ENCODE peak calls at places on chromosomes 3 and 15, in seven cellular contexts. L is tibial nerve, A is A549, Q is stomach, M is transverse colon, W is sigmoid colon, K is HepG2. D is an unnamed sample.

GRCh38 chr15:32842081-32842480 is 124.3 kb downstream of the GREM1 start:
- DNase-seq in M (no peak), K (no peak), L (no peak), A (no peak), W (no peak), Q (no peak), D (no peak)

GRCh38 chr3:14884665-14885064 is 62.7 kb upstream of the NR2C2 start:
- DNase-seq in L (no peak), Q (no peak), A (no peak), M (no peak), W (no peak), K (no peak), D (no peak)

GRCh38 chr3:140206196-140207040 is 271.4 kb downstream of the CLSTN2 start:
- DNase-seq in K (no peak), A (peak), W (no peak), L (no peak), M (no peak), Q (no peak), D (no peak)

GRCh38 chr3:17166369-17166768 is 281.6 kb downstream of the PLCL2 start:
- DNase-seq in W (no peak), L (no peak), A (no peak), M (no peak), Q (no peak), K (no peak), D (no peak)

GRCh38 chr3:111980716-111981456 is 2.1 kb downstream of the ABHD10 start:
- DNase-seq in A (no peak), M (no peak), W (no peak), Q (no peak), L (no peak), K (no peak), D (no peak)

GRCh38 chr3:172102123-172102882 is 62.9 kb downstream of the FNDC3B start:
- DNase-seq in A (no peak), W (no peak), L (no peak), Q (no peak), M (peak), K (no peak), D (no peak)

GRCh38 chr3:112676659-112677234 is 35.8 kb upstream of the CCDC80 start:
- DNase-seq in L (peak), K (peak), A (peak), W (peak), Q (peak), M (peak), D (no peak)

GRCh38 chr3:160472344-160472743 is 22.8 kb upstream of the TRIM59 start:
- DNase-seq in L (no peak), Q (no peak), W (no peak), M (no peak), K (no peak), A (no peak), D (no peak)

GRCh38 chr15:25801586-25802284 is 61.4 kb downstream of the ATP10A start:
- DNase-seq in A (no peak), M (no peak), K (no peak), W (no peak), L (no peak), Q (no peak), D (no peak)

GRCh38 chr15:58369956-58370355 is 61.8 kb upstream of the LIPC start:
- DNase-seq in Q (no peak), K (no peak), W (no peak), M (no peak), A (no peak), L (no peak), D (no peak)

GRCh38 chr3:72003936-72004335 is 219.0 kb upstream of the PROK2 start:
- DNase-seq in Q (no peak), W (no peak), M (no peak), L (no peak), K (no peak), A (no peak), D (no peak)

GRCh38 chr3:195259146-195259563 is 11.8 kb downstream of the XXYLT1 start:
- DNase-seq in Q (no peak), A (peak), M (no peak), W (no peak), L (no peak), K (no peak), D (no peak)

GRCh38 chr3:162224736-162225135 is 728.1 kb downstream of the OTOL1 start:
- DNase-seq in W (no peak), A (no peak), M (no peak), Q (no peak), K (no peak), L (no peak), D (no peak)

GRCh38 chr15:45136378-45136764 is 6.6 kb downstream of the DUOX1 start:
- DNase-seq in W (no peak), A (no peak), Q (no peak), M (no peak), K (no peak), L (no peak), D (no peak)

GRCh38 chr3:69063636-69064035 is 11.5 kb upstream of the TMF1 start:
- DNase-seq in Q (no peak), W (no peak), L (no peak), K (no peak), M (no peak), A (no peak), D (no peak)

GRCh38 chr3:69059688-69060087 is 7.6 kb upstream of the TMF1 start:
- DNase-seq in W (no peak), A (no peak), K (no peak), Q (no peak), L (no peak), M (no peak), D (no peak)

GRCh38 chr3:69058180-69058946 is 6.2 kb upstream of the TMF1 start:
- DNase-seq in L (no peak), M (no peak), Q (no peak), K (no peak), A (no peak), W (no peak), D (no peak)

DNA sequence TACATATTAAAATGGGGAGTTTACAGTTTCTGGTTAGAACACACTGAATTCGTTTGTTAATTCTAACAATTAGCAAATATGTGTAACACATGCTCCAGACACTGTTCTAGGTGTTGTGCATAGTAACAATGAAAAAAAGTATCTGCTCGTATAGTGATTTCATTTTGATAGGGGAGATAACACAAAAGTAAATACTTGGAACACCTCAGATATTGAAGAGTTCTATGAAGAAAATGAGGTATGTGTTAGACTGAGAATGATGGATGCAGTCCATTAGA is 6.8 kb upstream of the TMF1 start:
- DNase-seq in Q (no peak), A (no peak), W (no peak), L (no peak), K (no peak), M (no peak), D (no peak)
- H3K4me3 ChIP-seq in Q (no peak), A (no peak), W (no peak), L (no peak), K (no peak), M (no peak), D (no peak)

GRCh38 chr3:39166932-39167532 is 13.6 kb upstream of the CSRNP1 start:
- DNase-seq in W (peak), K (no peak), M (no peak), L (peak), Q (peak), A (peak), D (no peak)

GRCh38 chr3:39165518-39165917 is 12.1 kb upstream of the CSRNP1 start:
- DNase-seq in K (no peak), L (no peak), W (no peak), A (no peak), M (no peak), Q (no peak), D (no peak)

GRCh38 chr3:39168156-39168780 is 14.9 kb upstream of the CSRNP1 start:
- DNase-seq in L (no peak), K (no peak), M (no peak), A (no peak), W (peak), Q (no peak), D (no peak)

GRCh38 chr3:39164414-39164813 is 11.0 kb upstream of the CSRNP1 start:
- DNase-seq in M (no peak), L (no peak), A (no peak), W (no peak), Q (no peak), K (no peak), D (no peak)

DNA sequence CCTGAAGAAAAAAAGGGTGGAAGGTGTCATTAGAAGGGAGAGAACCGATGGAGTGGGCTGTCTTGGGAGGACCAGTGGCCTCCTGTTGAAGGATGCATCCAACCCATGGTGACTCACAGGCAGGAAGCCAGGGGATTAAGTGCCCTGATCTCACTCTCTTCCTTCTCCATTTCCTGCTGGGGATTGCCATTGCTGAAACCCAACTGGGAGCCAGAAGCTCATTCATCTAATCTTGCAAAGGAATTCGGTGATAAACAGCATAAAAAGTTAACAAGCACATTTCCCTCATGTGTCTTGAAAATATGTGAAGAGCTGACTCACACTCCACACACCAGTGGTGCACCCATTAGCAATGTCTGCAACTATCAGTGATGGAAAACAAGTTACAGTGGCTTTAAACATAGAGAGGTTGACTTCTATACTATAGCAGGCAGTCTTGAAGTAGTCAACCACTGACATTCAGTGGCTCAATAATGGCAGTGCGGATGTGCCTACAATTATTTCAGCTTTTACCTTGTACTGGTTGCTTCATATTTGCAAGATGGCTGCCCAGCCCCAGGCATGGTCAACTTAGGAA is 12.8 kb upstream of the CSRNP1 start:
- DNase-seq in W (no peak), L (no peak), Q (no peak), A (peak), M (no peak), K (no peak), D (no peak)
- TF ChIP-seq EP300 in W (no peak), L (no peak), Q (no peak), A (no peak), M (no peak), K (no peak), D (no peak)

DNA sequence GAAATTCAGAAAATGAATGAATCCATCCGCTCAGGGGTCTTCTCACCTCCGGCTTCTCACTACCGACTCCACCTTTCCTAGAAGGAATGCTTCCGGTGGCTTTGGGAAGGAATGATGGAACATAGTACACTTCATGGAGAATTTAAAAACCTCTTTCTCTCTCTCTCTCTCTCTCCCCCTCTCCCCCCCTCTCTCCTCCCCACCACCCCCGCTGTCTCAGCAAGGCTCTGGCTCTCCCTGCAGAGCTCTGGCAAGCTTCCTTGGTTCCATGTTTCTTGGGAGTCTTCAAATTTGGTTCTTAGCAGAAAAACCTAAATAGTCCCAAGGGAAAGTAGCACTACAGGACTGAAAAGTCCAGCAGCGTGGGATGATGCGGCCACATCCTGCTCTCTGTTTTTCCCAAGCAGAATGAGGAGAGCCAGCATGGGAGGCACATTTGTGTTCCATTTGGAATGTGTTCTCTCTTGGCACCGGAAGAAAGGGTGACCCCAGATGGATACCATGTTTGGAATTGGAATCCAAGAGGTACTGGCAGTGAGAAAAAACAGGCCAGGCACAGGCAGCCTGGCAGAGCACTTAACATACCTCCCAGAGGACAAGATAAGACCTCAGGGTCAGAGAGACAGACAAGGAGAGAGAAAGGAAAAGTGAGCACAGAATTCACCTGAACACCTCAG is at the start of gene POPDC2:
- DNase-seq in K (no peak), W (peak), A (no peak), Q (no peak), L (no peak), M (no peak), D (no peak)
- H3K4me3 ChIP-seq in K (no peak), W (peak), A (no peak), Q (no peak), L (no peak), M (no peak), D (no peak)

DNA sequence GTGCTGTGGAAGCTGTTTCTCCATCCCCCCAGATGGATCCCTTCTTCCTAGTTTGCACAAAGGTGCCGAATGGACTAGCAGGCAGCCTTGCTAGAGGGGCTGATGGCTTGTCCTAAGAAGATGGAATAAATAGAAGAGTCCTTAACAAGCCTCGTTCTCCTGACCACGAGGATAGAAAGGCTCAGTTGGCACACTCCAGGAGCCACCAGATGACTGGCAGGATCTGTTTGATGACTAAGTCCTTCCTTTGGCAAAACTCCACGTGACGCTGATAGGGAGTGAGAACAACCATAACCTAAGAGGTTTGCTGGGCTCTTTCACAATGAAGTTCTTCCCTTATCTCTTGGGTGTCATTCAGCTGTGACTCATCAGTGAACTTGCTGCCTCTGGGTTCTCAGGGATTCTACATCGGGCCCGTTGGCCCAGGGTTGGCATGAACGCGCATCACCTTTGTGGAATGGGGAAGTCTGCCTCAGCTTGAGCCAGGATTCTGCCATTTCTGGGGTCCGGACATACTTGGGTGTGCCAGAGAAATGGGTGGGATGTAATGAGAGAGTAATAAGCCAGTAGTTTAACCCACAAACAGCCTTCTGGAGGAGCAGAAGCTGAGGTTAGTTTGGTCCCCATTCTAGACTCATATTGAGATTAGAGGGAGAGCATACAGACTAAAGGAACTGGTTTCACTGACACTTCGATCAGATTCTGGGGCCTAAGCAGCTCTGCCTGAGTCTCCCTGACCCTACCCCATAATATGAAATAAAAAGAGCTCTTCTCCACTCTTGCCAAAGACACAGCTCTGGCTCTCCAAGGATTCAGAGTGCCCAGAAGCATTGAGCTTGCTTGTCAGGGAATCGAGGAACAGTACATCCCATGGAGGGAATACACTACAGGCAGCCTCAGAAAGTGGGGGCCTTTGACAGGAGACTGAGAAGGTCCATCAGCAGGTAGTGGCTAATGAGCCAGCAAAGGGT is 2.0 kb upstream of the MELTF start:
- DNase-seq in A (peak), L (peak), Q (peak), W (peak), K (peak), M (peak), D (peak)
- TF ChIP-seq EP300 in A (peak), L (no peak), Q (no peak), W (no peak), K (no peak), M (no peak), D (no peak)

DNA sequence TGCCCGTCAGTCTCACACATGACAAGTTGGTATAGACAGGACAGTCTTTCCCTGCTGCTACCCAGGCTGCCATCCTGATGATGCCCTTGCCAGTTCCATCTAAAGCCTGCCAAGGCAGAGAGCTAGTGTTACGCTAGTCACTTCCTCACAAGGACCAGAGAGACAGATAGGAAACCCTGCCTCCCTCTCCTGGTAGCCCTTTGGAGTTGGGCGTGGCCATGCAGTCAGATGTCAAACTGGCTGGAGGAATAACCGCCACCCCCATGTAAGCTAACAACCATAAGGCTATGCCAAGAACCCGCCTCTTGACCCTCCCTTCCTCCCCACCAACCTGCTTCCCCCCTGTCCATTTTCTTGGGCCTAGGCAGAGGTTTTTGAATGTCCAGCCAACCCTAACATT is 2.8 kb downstream of the TMEM115 start:
- DNase-seq in M (peak), W (no peak), A (no peak), Q (peak), L (no peak), K (no peak), D (peak)
- H3K4me3 ChIP-seq in M (no peak), W (peak), A (no peak), Q (peak), L (peak), K (peak), D (peak)

DNA sequence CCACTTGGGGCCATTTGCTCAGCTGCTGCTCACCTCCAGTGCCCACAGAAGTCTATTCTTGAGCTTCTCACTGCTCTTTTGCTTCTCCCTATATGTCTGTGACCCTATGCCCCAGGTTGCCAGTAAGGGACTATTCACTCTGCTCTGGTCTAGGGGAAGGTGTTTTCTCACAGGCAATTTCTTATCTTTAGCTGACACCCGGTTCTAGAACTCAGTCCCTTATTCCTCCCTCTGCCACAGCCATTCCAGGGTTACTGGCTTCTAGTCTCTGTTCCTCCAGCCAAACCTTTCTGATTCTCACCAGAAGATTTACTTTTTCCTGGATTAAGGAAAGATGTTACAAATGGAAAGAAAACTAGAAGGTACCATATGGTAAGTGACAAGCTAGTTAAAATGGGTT is 574.0 kb downstream of the NTRK3 start:
- DNase-seq in M (no peak), K (no peak), W (no peak), Q (no peak), A (no peak), L (no peak), D (no peak)
- TF ChIP-seq EP300 in M (no peak), K (no peak), W (no peak), Q (no peak), A (no peak), L (no peak), D (no peak)

D was measured in upper lobe of left lung.